ENCODE peak calls at places on chromosomes 13 and 19, in four cellular contexts. One of them, this sample, is unnamed.
A peak's percentile ranks its signal among the peaks of the same experiment; 100 is the strongest.

GRCh38 chr13:99955107-99955746 is 16.3 kb downstream of the ZIC5 start:
- DNase-seq in NCI-H187: no peak
- DNase-seq in immature natural killer cell: no peak
- DNase-seq in non-pigmented ciliary epithelial cell: no peak
- DNase-seq in this sample: no peak

GRCh38 chr19:10747271-10747670 is 29.4 kb downstream of the DNM2 start:
- DNase-seq in immature natural killer cell: no peak
- DNase-seq in NCI-H187: no peak
- DNase-seq in non-pigmented ciliary epithelial cell: no peak
- DNase-seq in this sample: no peak

GRCh38 chr19:14149509-14149994 is 13.2 kb upstream of the ASF1B start:
- DNase-seq in immature natural killer cell: peak; percentile 66
- DNase-seq in NCI-H187: no peak
- DNase-seq in non-pigmented ciliary epithelial cell: no peak
- DNase-seq in this sample: peak; percentile 47

GRCh38 chr13:110106726-110107125 is 200.2 kb downstream of the COL4A1 start:
- DNase-seq in non-pigmented ciliary epithelial cell: no peak
- DNase-seq in NCI-H187: no peak
- DNase-seq in immature natural killer cell: no peak
- DNase-seq in this sample: no peak

GRCh38 chr19:56504581-56504980 is 3.1 kb upstream of the ZNF471 start:
- DNase-seq in immature natural killer cell: no peak
- DNase-seq in non-pigmented ciliary epithelial cell: peak; percentile 34
- DNase-seq in NCI-H187: no peak
- DNase-seq in this sample: no peak

GRCh38 chr19:23698711-23699520 is 11.9 kb upstream of the ZNF675 start:
- DNase-seq in non-pigmented ciliary epithelial cell: no peak
- DNase-seq in immature natural killer cell: no peak
- DNase-seq in NCI-H187: no peak
- DNase-seq in this sample: no peak

GRCh38 chr19:3499738-3500428 is 591 bp downstream of the DOHH start:
- DNase-seq in non-pigmented ciliary epithelial cell: no peak
- DNase-seq in NCI-H187: no peak
- DNase-seq in immature natural killer cell: no peak
- DNase-seq in this sample: no peak

GRCh38 chr13:39641645-39642044 is 13.8 kb upstream of the COG6 start:
- DNase-seq in non-pigmented ciliary epithelial cell: no peak
- DNase-seq in immature natural killer cell: no peak
- DNase-seq in NCI-H187: no peak
- DNase-seq in this sample: no peak

GRCh38 chr19:46411088-46412033 is 2.0 kb downstream of the CCDC8 start:
- DNase-seq in non-pigmented ciliary epithelial cell: no peak
- DNase-seq in immature natural killer cell: no peak
- DNase-seq in NCI-H187: no peak
- DNase-seq in this sample: no peak

GRCh38 chr19:3284759-3285646 is 60.5 kb downstream of the CELF5 start:
- DNase-seq in non-pigmented ciliary epithelial cell: no peak
- DNase-seq in NCI-H187: peak; percentile 53
- DNase-seq in immature natural killer cell: peak; percentile 71
- DNase-seq in this sample: no peak

GRCh38 chr13:93388701-93389100 is 162.1 kb downstream of the GPC6 start:
- DNase-seq in NCI-H187: no peak
- DNase-seq in non-pigmented ciliary epithelial cell: no peak
- DNase-seq in immature natural killer cell: no peak
- DNase-seq in this sample: no peak

GRCh38 chr13:113545455-113545930 is 39.1 kb upstream of the TFDP1 start:
- DNase-seq in immature natural killer cell: no peak
- DNase-seq in NCI-H187: no peak
- DNase-seq in non-pigmented ciliary epithelial cell: no peak
- DNase-seq in this sample: peak; percentile 24

GRCh38 chr19:1170938-1171754 is 2.9 kb downstream of the SBNO2 start:
- DNase-seq in non-pigmented ciliary epithelial cell: no peak
- DNase-seq in immature natural killer cell: no peak
- DNase-seq in NCI-H187: no peak
- DNase-seq in this sample: no peak

GRCh38 chr19:2775556-2776430 is 7.3 kb downstream of the SGTA start:
- DNase-seq in immature natural killer cell: peak; percentile 60
- DNase-seq in non-pigmented ciliary epithelial cell: no peak
- DNase-seq in NCI-H187: no peak
- DNase-seq in this sample: no peak

GRCh38 chr13:34941436-34941834 is 635 bp upstream of the NBEA start:
- DNase-seq in NCI-H187: no peak
- DNase-seq in non-pigmented ciliary epithelial cell: no peak
- DNase-seq in immature natural killer cell: no peak
- DNase-seq in this sample: no peak

GRCh38 chr19:5017235-5017634 is 48.3 kb downstream of the KDM4B start:
- DNase-seq in immature natural killer cell: no peak
- DNase-seq in non-pigmented ciliary epithelial cell: no peak
- DNase-seq in NCI-H187: no peak
- DNase-seq in this sample: no peak

GRCh38 chr19:3785938-3786824 is at the start of gene MATK:
- DNase-seq in immature natural killer cell: peak; percentile 72
- DNase-seq in NCI-H187: no peak
- DNase-seq in non-pigmented ciliary epithelial cell: no peak
- DNase-seq in this sample: no peak

GRCh38 chr19:5292843-5293606 is 47.6 kb downstream of the PTPRS start:
- DNase-seq in NCI-H187: no peak
- DNase-seq in immature natural killer cell: peak; percentile 23
- DNase-seq in non-pigmented ciliary epithelial cell: peak; percentile 18
- DNase-seq in this sample: peak; percentile 68

GRCh38 chr19:58044886-58045285 is 11.1 kb downstream of the ZSCAN1 start:
- DNase-seq in NCI-H187: no peak
- DNase-seq in non-pigmented ciliary epithelial cell: no peak
- DNase-seq in immature natural killer cell: no peak
- DNase-seq in this sample: no peak

GRCh38 chr13:36421447-36421846 is 10.8 kb upstream of the CCNA1 start:
- DNase-seq in non-pigmented ciliary epithelial cell: no peak
- DNase-seq in NCI-H187: no peak
- DNase-seq in immature natural killer cell: no peak
- DNase-seq in this sample: no peak

GRCh38 chr13:97215325-97215724 is 6.8 kb upstream of the MBNL2 start:
- DNase-seq in NCI-H187: no peak
- DNase-seq in immature natural killer cell: peak; percentile 14
- DNase-seq in non-pigmented ciliary epithelial cell: no peak
- DNase-seq in this sample: no peak

GRCh38 chr13:29847501-29847983 is 2.9 kb downstream of the UBL3 start:
- DNase-seq in non-pigmented ciliary epithelial cell: no peak
- DNase-seq in NCI-H187: no peak
- DNase-seq in immature natural killer cell: peak; percentile 21
- DNase-seq in this sample: no peak

GRCh38 chr19:35592226-35592625 is 6.3 kb downstream of the PMIS2 start:
- DNase-seq in non-pigmented ciliary epithelial cell: no peak
- DNase-seq in immature natural killer cell: peak; percentile 23
- DNase-seq in NCI-H187: no peak
- DNase-seq in this sample: no peak

GRCh38 chr13:49584771-49585182 is 581 bp downstream of the RCBTB1 start:
- DNase-seq in immature natural killer cell: no peak
- DNase-seq in non-pigmented ciliary epithelial cell: no peak
- DNase-seq in NCI-H187: no peak
- DNase-seq in this sample: no peak

GRCh38 chr13:101703838-101704237 is 251.4 kb downstream of the ITGBL1 start:
- DNase-seq in immature natural killer cell: no peak
- DNase-seq in non-pigmented ciliary epithelial cell: no peak
- DNase-seq in NCI-H187: no peak
- DNase-seq in this sample: no peak

GRCh38 chr13:97249093-97249787 is 27.1 kb downstream of the MBNL2 start:
- DNase-seq in immature natural killer cell: no peak
- DNase-seq in NCI-H187: no peak
- DNase-seq in non-pigmented ciliary epithelial cell: no peak
- DNase-seq in this sample: no peak

GRCh38 chr19:13401388-13401787 is 104.9 kb downstream of the CACNA1A start:
- DNase-seq in NCI-H187: no peak
- DNase-seq in non-pigmented ciliary epithelial cell: no peak
- DNase-seq in immature natural killer cell: no peak
- DNase-seq in this sample: no peak

GRCh38 chr13:20054586-20054985 is 96.1 kb downstream of the ZMYM2 start:
- DNase-seq in immature natural killer cell: no peak
- DNase-seq in non-pigmented ciliary epithelial cell: no peak
- DNase-seq in NCI-H187: no peak
- DNase-seq in this sample: no peak

GRCh38 chr19:40613669-40614594 is 12.8 kb downstream of the LTBP4 start:
- DNase-seq in non-pigmented ciliary epithelial cell: no peak
- DNase-seq in immature natural killer cell: peak; percentile 84
- DNase-seq in NCI-H187: peak; percentile 70
- DNase-seq in this sample: no peak

GRCh38 chr19:4518345-4519171 is at the start of gene PLIN4:
- DNase-seq in non-pigmented ciliary epithelial cell: no peak
- DNase-seq in immature natural killer cell: no peak
- DNase-seq in NCI-H187: no peak
- DNase-seq in this sample: no peak

GRCh38 chr19:10184636-10185035 is 10.1 kb downstream of the DNMT1 start:
- DNase-seq in NCI-H187: no peak
- DNase-seq in immature natural killer cell: no peak
- DNase-seq in non-pigmented ciliary epithelial cell: no peak
- DNase-seq in this sample: no peak

GRCh38 chr13:97004886-97005285 is 10.6 kb upstream of the OXGR1 start:
- DNase-seq in non-pigmented ciliary epithelial cell: no peak
- DNase-seq in NCI-H187: no peak
- DNase-seq in immature natural killer cell: no peak
- DNase-seq in this sample: no peak

GRCh38 chr13:40504641-40505040 is 161.8 kb downstream of the FOXO1 start:
- DNase-seq in immature natural killer cell: no peak
- DNase-seq in NCI-H187: no peak
- DNase-seq in non-pigmented ciliary epithelial cell: no peak
- DNase-seq in this sample: no peak

GRCh38 chr13:47109028-47109427 is 212.2 kb upstream of the HTR2A start:
- DNase-seq in immature natural killer cell: no peak
- DNase-seq in non-pigmented ciliary epithelial cell: no peak
- DNase-seq in NCI-H187: no peak
- DNase-seq in this sample: no peak

GRCh38 chr13:40149611-40150283 is 494.3 kb downstream of the COG6 start:
- DNase-seq in non-pigmented ciliary epithelial cell: peak; percentile 63
- DNase-seq in NCI-H187: no peak
- DNase-seq in immature natural killer cell: no peak
- DNase-seq in this sample: peak; percentile 48

GRCh38 chr13:59303433-59303832 is 860.3 kb downstream of the DIAPH3 start:
- DNase-seq in non-pigmented ciliary epithelial cell: no peak
- DNase-seq in NCI-H187: no peak
- DNase-seq in immature natural killer cell: no peak
- DNase-seq in this sample: no peak